ENCODE peak calls at places on chromosomes 3 and 15, in seven cellular contexts. G is C1 segment of cervical spinal cord; W is CD4-positive, alpha-beta T cell; X is lower leg skin; N is HL-60; L is AG04450; S is NCI-H748 treated with DMSO at 0.1 percent for 48 hours. B is an unnamed sample.

GRCh38 chr3:50370594-50370993 is 11.3 kb upstream of the TMEM115 start:
- DNase-seq in G (no peak), W (no peak), X (no peak), N (peak; percentile 36), L (no peak), S (no peak), B (no peak)

GRCh38 chr3:153970047-153970446 is 151.1 kb upstream of the ARHGEF26 start:
- DNase-seq in G (no peak), W (no peak), X (no peak), N (no peak), L (no peak), S (no peak), B (no peak)

GRCh38 chr3:124386006-124386405 is 344.2 kb upstream of the UMPS start:
- DNase-seq in G (no peak), W (no peak), X (no peak), N (no peak), L (no peak), S (no peak), B (no peak)

GRCh38 chr3:24390169-24390821 is 104.4 kb downstream of the THRB start:
- DNase-seq in G (no peak), W (no peak), X (no peak), N (no peak), L (no peak), S (no peak), B (no peak)

GRCh38 chr15:87609474-87609873 is 647.1 kb downstream of the NTRK3 start:
- DNase-seq in G (no peak), W (no peak), X (no peak), N (no peak), L (peak; percentile 87), S (no peak), B (peak; percentile 60)

GRCh38 chr3:15401936-15402335 is 25.4 kb downstream of the METTL6 start:
- DNase-seq in G (no peak), W (no peak), X (no peak), N (no peak), L (no peak), S (no peak), B (no peak)

GRCh38 chr15:45110256-45110820 is 3.6 kb downstream of the DUOX2 start:
- DNase-seq in G (no peak), W (no peak), X (no peak), N (no peak), L (no peak), S (no peak), B (no peak)

GRCh38 chr15:78175333-78175732 is 26.2 kb downstream of the IDH3A start:
- DNase-seq in G (no peak), W (no peak), X (peak; percentile 32), N (no peak), L (no peak), S (no peak), B (no peak)

GRCh38 chr3:50516048-50516871 is 12.8 kb upstream of the CACNA2D2 start:
- DNase-seq in G (no peak), W (no peak), X (no peak), N (no peak), L (no peak), S (no peak), B (no peak)

GRCh38 chr3:128416578-128417150 is 50.0 kb downstream of the DNAJB8 start:
- DNase-seq in G (no peak), W (no peak), X (no peak), N (peak; percentile 77), L (no peak), S (no peak), B (peak; percentile 58)

GRCh38 chr3:98770261-98771039 is 7.3 kb downstream of the ST3GAL6 start:
- DNase-seq in G (peak; percentile 56), W (no peak), X (no peak), N (no peak), L (no peak), S (no peak), B (no peak)

GRCh38 chr3:127079211-127079610 is 96.3 kb downstream of the PLXNA1 start:
- DNase-seq in G (no peak), W (no peak), X (no peak), N (no peak), L (no peak), S (no peak), B (no peak)

GRCh38 chr3:28835751-28836150 is 445.1 kb upstream of the RBMS3 start:
- DNase-seq in G (no peak), W (no peak), X (peak; percentile 82), N (no peak), L (no peak), S (no peak), B (no peak)

GRCh38 chr3:59818033-59818936 is 768.5 kb upstream of the CFAP20DC start:
- DNase-seq in G (peak; percentile 4), W (no peak), X (peak; percentile 94), N (peak; percentile 23), L (peak; percentile 88), S (no peak), B (peak; percentile 83)

GRCh38 chr15:75230016-75230343 is 28.2 kb upstream of the GOLGA6C start:
- DNase-seq in G (no peak), W (no peak), X (no peak), N (no peak), L (no peak), S (no peak), B (no peak)

GRCh38 chr3:125032100-125032643 is 23.6 kb downstream of the HEG1 start:
- DNase-seq in G (no peak), W (no peak), X (peak; percentile 13), N (no peak), L (no peak), S (no peak), B (no peak)

GRCh38 chr3:122003112-122003511 is 18.9 kb downstream of the ILDR1 start:
- DNase-seq in G (no peak), W (no peak), X (no peak), N (no peak), L (no peak), S (no peak), B (no peak)

GRCh38 chr3:100265016-100265415 is 4.2 kb downstream of the TBC1D23 start:
- DNase-seq in G (no peak), W (no peak), X (no peak), N (no peak), L (no peak), S (peak; percentile 30), B (no peak)

GRCh38 chr3:165820685-165821123 is 16.5 kb downstream of the BCHE start:
- DNase-seq in G (no peak), W (no peak), X (no peak), N (no peak), L (no peak), S (no peak), B (no peak)

GRCh38 chr3:12545473-12545791 is at the start of gene MKRN2OS:
- DNase-seq in G (no peak), W (no peak), X (no peak), N (no peak), L (no peak), S (no peak), B (no peak)

GRCh38 chr15:77521206-77521605 is 100.5 kb downstream of the HMG20A start:
- DNase-seq in G (no peak), W (no peak), X (no peak), N (no peak), L (no peak), S (no peak), B (no peak)

GRCh38 chr3:165725296-165725695 is 111.9 kb downstream of the BCHE start:
- DNase-seq in G (no peak), W (no peak), X (no peak), N (no peak), L (no peak), S (no peak), B (no peak)

GRCh38 chr3:77541203-77541922 is 501.5 kb downstream of the ROBO2 start:
- DNase-seq in G (no peak), W (no peak), X (no peak), N (no peak), L (no peak), S (no peak), B (no peak)

GRCh38 chr15:34271493-34271892 is 46.7 kb downstream of the EMC4 start:
- DNase-seq in G (no peak), W (no peak), X (no peak), N (peak; percentile 26), L (peak; percentile 41), S (no peak), B (no peak)

GRCh38 chr3:160945346-160945745 is 159.8 kb downstream of the B3GALNT1 start:
- DNase-seq in G (no peak), W (no peak), X (no peak), N (no peak), L (no peak), S (no peak), B (no peak)

GRCh38 chr3:112640333-112640863 is 545 bp downstream of the CCDC80 start:
- DNase-seq in G (no peak), W (no peak), X (no peak), N (no peak), L (peak; percentile 68), S (no peak), B (no peak)

GRCh38 chr3:47908744-47909143 is 105.8 kb downstream of the DHX30 start:
- DNase-seq in G (no peak), W (no peak), X (peak; percentile 17), N (no peak), L (no peak), S (no peak), B (no peak)

GRCh38 chr3:179811321-179812095 is 158.7 kb downstream of the USP13 start:
- DNase-seq in G (no peak), W (no peak), X (no peak), N (peak; percentile 69), L (peak; percentile 65), S (peak; percentile 17), B (peak; percentile 57)

GRCh38 chr15:45402955-45403892 is 24.9 kb upstream of the GATM start:
- DNase-seq in G (no peak), W (peak; percentile 2), X (peak; percentile 88), N (peak; percentile 23), L (no peak), S (no peak), B (no peak)

GRCh38 chr3:44893097-44893496 is 18.7 kb downstream of the TGM4 start:
- DNase-seq in G (no peak), W (no peak), X (no peak), N (no peak), L (peak; percentile 43), S (no peak), B (no peak)

GRCh38 chr3:186594591-186595113 is 18.2 kb upstream of the AHSG start:
- DNase-seq in G (no peak), W (no peak), X (no peak), N (peak; percentile 64), L (no peak), S (no peak), B (no peak)

GRCh38 chr3:56693750-56694149 is 10.7 kb upstream of the TASOR start:
- DNase-seq in G (no peak), W (no peak), X (no peak), N (peak; percentile 82), L (no peak), S (no peak), B (no peak)